ENCODE peak calls at places on chromosome 6, in five cellular contexts. Q is T-helper 1 cell; A is mammary epithelial cell; N is stimulated activated CD8-positive, alpha-beta memory T cell treated with anti-CD3 and anti-CD28 coated beads, Interleukin-7, amount 100 ng/mL, for 1 hour; I is T-helper 9 cell. G is an unnamed sample.
A peak's percentile ranks its signal among the peaks of the same experiment; 100 is the strongest.

GRCh38 chr6:210778-211177 is 81.5 kb upstream of the DUSP22 start:
- DNase-seq in Q (no peak), A (no peak), N (no peak), I (no peak), G (no peak)

GRCh38 chr6:124490123-124490522 is 472.1 kb upstream of the RNF217 start:
- DNase-seq in A (no peak), N (no peak), Q (no peak), I (no peak), G (no peak)

GRCh38 chr6:87945966-87946365 is 101.7 kb upstream of the SPACA1 start:
- DNase-seq in N (no peak), Q (no peak), I (no peak), A (peak; percentile 77), G (no peak)

GRCh38 chr6:129623008-129623732 is 86.8 kb downstream of the ARHGAP18 start:
- DNase-seq in A (peak; percentile 79), I (no peak), N (no peak), Q (no peak), G (no peak)

GRCh38 chr6:35727206-35727934 is 9.5 kb upstream of the ARMC12 start:
- DNase-seq in I (no peak), N (no peak), Q (peak; percentile 37), A (peak; percentile 76), G (peak; percentile 29)

GRCh38 chr6:26593278-26594127 is 3.2 kb upstream of the ABT1 start:
- DNase-seq in Q (no peak), A (no peak), I (no peak), N (no peak), G (no peak)

GRCh38 chr6:157198425-157199279 is 124.7 kb downstream of the TMEM242 start:
- DNase-seq in Q (no peak), N (no peak), I (no peak), A (peak; percentile 97), G (no peak)

GRCh38 chr6:34518669-34519365 is 37.3 kb downstream of the SPDEF start:
- DNase-seq in A (no peak), Q (no peak), N (no peak), I (no peak), G (no peak)

GRCh38 chr6:125718109-125718508 is 31.3 kb upstream of the HEY2 start:
- DNase-seq in A (no peak), N (no peak), I (no peak), Q (no peak), G (no peak)

GRCh38 chr6:37024665-37025337 is 19.3 kb downstream of the FGD2 start:
- DNase-seq in A (peak; percentile 97), Q (no peak), N (no peak), I (no peak), G (no peak)

GRCh38 chr6:31794294-31794865 is 1.2 kb downstream of the VARS1 start:
- DNase-seq in N (no peak), Q (no peak), I (no peak), A (no peak), G (no peak)

GRCh38 chr6:46091080-46091478 is 38.7 kb upstream of the ENPP4 start:
- DNase-seq in A (no peak), N (no peak), Q (no peak), I (no peak), G (no peak)

GRCh38 chr6:88584581-88584980 is 378.8 kb downstream of the RNGTT start:
- DNase-seq in A (no peak), I (no peak), Q (no peak), N (no peak), G (no peak)

GRCh38 chr6:165743366-165743898 is 80.4 kb upstream of the PDE10A start:
- DNase-seq in N (no peak), I (no peak), A (no peak), Q (no peak), G (no peak)

GRCh38 chr6:122007366-122007765 is 392.1 kb upstream of the HSF2 start:
- DNase-seq in N (no peak), Q (no peak), A (no peak), I (no peak), G (no peak)

GRCh38 chr6:15254074-15254975 is 8.5 kb downstream of the JARID2 start:
- DNase-seq in I (no peak), N (no peak), Q (no peak), A (no peak), G (no peak)

GRCh38 chr6:113662688-113663333 is 194.3 kb upstream of the MARCKS start:
- DNase-seq in A (no peak), I (no peak), Q (no peak), N (no peak), G (no peak)

GRCh38 chr6:153162646-153163045 is 31.6 kb upstream of the RGS17 start:
- DNase-seq in A (no peak), Q (no peak), N (no peak), I (no peak), G (no peak)

GRCh38 chr6:137705166-137706064 is 161.6 kb upstream of the TNFAIP3 start:
- DNase-seq in I (peak; percentile 74), A (peak; percentile 51), Q (peak; percentile 62), N (peak; percentile 44), G (peak; percentile 32)

GRCh38 chr6:41901882-41902519 is 6.8 kb upstream of the USP49 start:
- DNase-seq in A (no peak), I (peak; percentile 50), Q (peak; percentile 59), N (no peak), G (no peak)

GRCh38 chr6:138182939-138183791 is 21.4 kb downstream of the ARFGEF3 start:
- DNase-seq in I (no peak), A (no peak), Q (no peak), N (no peak), G (no peak)

GRCh38 chr6:115131709-115132490 is 789.1 kb upstream of the HS3ST5 start:
- DNase-seq in A (no peak), N (no peak), Q (no peak), I (no peak), G (no peak)

GRCh38 chr6:132132420-132132819 is 181.2 kb upstream of the CCN2 start:
- DNase-seq in A (no peak), N (no peak), I (no peak), Q (no peak), G (no peak)

GRCh38 chr6:110816677-110817076 is 1.4 kb upstream of the CDK19 start:
- DNase-seq in I (no peak), A (no peak), N (no peak), Q (no peak), G (no peak)

GRCh38 chr6:31865205-31866118 is 2.8 kb upstream of the NEU1 start:
- DNase-seq in A (no peak), N (no peak), I (no peak), Q (no peak), G (no peak)

GRCh38 chr6:5765141-5765760 is 241.5 kb downstream of the NRN1 start:
- DNase-seq in I (no peak), A (no peak), Q (no peak), N (no peak), G (no peak)

GRCh38 chr6:109482913-109483743 is at the start of gene ZBTB24:
- DNase-seq in Q (peak; percentile 85), A (peak; percentile 87), I (peak; percentile 87), N (peak; percentile 74), G (peak; percentile 76)

GRCh38 chr6:14981960-14982359 is 263.9 kb upstream of the JARID2 start:
- DNase-seq in A (no peak), Q (no peak), I (no peak), N (no peak), G (no peak)

GRCh38 chr6:89079611-89080213 is 839 bp upstream of the PNRC1 start:
- DNase-seq in A (peak; percentile 62), N (peak; percentile 40), I (peak; percentile 28), Q (peak; percentile 51), G (no peak)

GRCh38 chr6:169964440-169965212 is 213.2 kb downstream of the ERMARD start:
- DNase-seq in Q (no peak), I (no peak), A (no peak), N (no peak), G (no peak)

GRCh38 chr6:12355354-12355753 is 65.2 kb downstream of the EDN1 start:
- DNase-seq in I (no peak), A (peak; percentile 82), Q (no peak), N (no peak), G (no peak)

GRCh38 chr6:113758725-113759576 is 98.2 kb upstream of the MARCKS start:
- DNase-seq in Q (no peak), N (no peak), A (peak; percentile 37), I (no peak), G (no peak)

GRCh38 chr6:42017021-42017643 is 33.2 kb upstream of the TAF8 start:
- DNase-seq in Q (no peak), A (peak; percentile 74), N (no peak), I (no peak), G (no peak)

GRCh38 chr6:73285674-73286283 is 22.8 kb upstream of the KHDC1 start:
- DNase-seq in A (peak; percentile 30), I (no peak), N (no peak), Q (no peak), G (no peak)

GRCh38 chr6:26032387-26033131 is 54.7 kb upstream of the HFE start:
- DNase-seq in A (peak; percentile 33), I (no peak), N (no peak), Q (no peak), G (no peak)

GRCh38 chr6:170291271-170292110 is 613 bp upstream of the DLL1 start:
- DNase-seq in A (peak; percentile 60), I (no peak), N (no peak), Q (peak; percentile 39), G (peak; percentile 45)

GRCh38 chr6:97963148-97963680 is 680.2 kb upstream of the MMS22L start:
- DNase-seq in I (no peak), A (no peak), N (no peak), Q (no peak), G (no peak)

GRCh38 chr6:78578430-78578829 is 288.9 kb upstream of the IRAK1BP1 start:
- DNase-seq in Q (no peak), I (no peak), N (no peak), A (no peak), G (no peak)

GRCh38 chr6:81451787-81452186 is 300.7 kb downstream of the TENT5A start:
- DNase-seq in I (no peak), N (no peak), A (peak; percentile 18), Q (no peak), G (no peak)

GRCh38 chr6:42407379-42407778 is 44.3 kb downstream of the TRERF1 start:
- DNase-seq in I (no peak), A (no peak), Q (no peak), N (no peak), G (no peak)

G was measured in progenitor cell of endocrine pancreas.